ENCODE peak calls at places on chromosomes 3 and 15, in ten cellular contexts. D is CD4-positive, alpha-beta memory T cell; Q is upper lobe of right lung; L is CD8-positive, alpha-beta memory T cell; J is GM23248; O is fibroblast of lung; F is sigmoid colon; K is neuronal stem cell; Z is right cardiac atrium; P is A549. E is an unnamed sample. For H3K4me1, the result is how much of the 10 kb centered on the place peaks cover.

GRCh38 chr3:1955750-1956149 is 142.9 kb upstream of the CNTN4 start:
- DNase-seq in D (no peak), Q (no peak), L (no peak), J (no peak), O (no peak), F (no peak), K (no peak), Z (no peak), P (no peak), E (no peak)

GRCh38 chr3:128310286-128311058 is 156.2 kb downstream of the DNAJB8 start:
- DNase-seq in D (no peak), Q (no peak), L (no peak), J (no peak), O (no peak), F (no peak), K (no peak), Z (no peak), P (no peak), E (no peak)

GRCh38 chr3:71201939-71202338 is 381.6 kb downstream of the FOXP1 start:
- DNase-seq in D (no peak), Q (no peak), L (no peak), J (peak), O (peak), F (peak), K (no peak), Z (peak), P (no peak), E (no peak)

GRCh38 chr3:33678073-33678472 is 40.0 kb downstream of the CLASP2 start:
- DNase-seq in D (no peak), Q (no peak), L (no peak), J (no peak), O (no peak), F (no peak), K (no peak), Z (no peak), P (no peak), E (no peak)

GRCh38 chr3:35393916-35394315 is 245.4 kb upstream of the ARPP21 start:
- DNase-seq in D (no peak), Q (no peak), L (no peak), J (no peak), O (peak), F (no peak), K (no peak), Z (no peak), P (no peak), E (no peak)

GRCh38 chr15:59437777-59438574 is at the start of gene FAM81A:
- DNase-seq in D (peak), Q (peak), L (peak), J (peak), O (peak), F (peak), K (peak), Z (peak), P (peak), E (peak)

GRCh38 chr3:42507252-42507651 is 4.8 kb downstream of the VIPR1 start:
- DNase-seq in D (no peak), Q (peak), L (no peak), J (no peak), O (no peak), F (peak), K (no peak), Z (no peak), P (no peak), E (no peak)

GRCh38 chr15:96893159-96893906 is 562.8 kb downstream of the NR2F2 start:
- DNase-seq in D (no peak), Q (no peak), L (no peak), J (peak), O (peak), F (no peak), K (peak), Z (peak), P (peak), E (peak)

GRCh38 chr3:50364573-50365079 is 5.3 kb upstream of the TMEM115 start:
- DNase-seq in D (no peak), Q (no peak), L (no peak), J (peak), O (no peak), F (peak), K (no peak), Z (peak), P (no peak), E (no peak)

GRCh38 chr15:100298257-100298656 is 43.5 kb downstream of the ADAMTS17 start:
- DNase-seq in D (no peak), Q (no peak), L (no peak), J (no peak), O (no peak), F (no peak), K (no peak), Z (no peak), P (no peak), E (no peak)

GRCh38 chr15:65752151-65752700 is 39.9 kb downstream of the DENND4A start:
- DNase-seq in D (no peak), Q (no peak), L (no peak), J (peak), O (peak), F (no peak), K (no peak), Z (no peak), P (no peak), E (no peak)

GRCh38 chr15:72735111-72735510 is 48.4 kb downstream of the ADPGK start:
- DNase-seq in D (no peak), Q (no peak), L (no peak), J (no peak), O (no peak), F (no peak), K (no peak), Z (no peak), P (no peak), E (no peak)

GRCh38 chr3:72185549-72186484 is 400.9 kb upstream of the PROK2 start:
- DNase-seq in D (no peak), Q (no peak), L (no peak), J (peak), O (peak), F (no peak), K (no peak), Z (no peak), P (peak), E (no peak)

GRCh38 chr3:54342676-54343075 is 220.3 kb downstream of the CACNA2D3 start:
- DNase-seq in D (no peak), Q (no peak), L (no peak), J (no peak), O (no peak), F (no peak), K (no peak), Z (peak), P (no peak), E (no peak)

DNA sequence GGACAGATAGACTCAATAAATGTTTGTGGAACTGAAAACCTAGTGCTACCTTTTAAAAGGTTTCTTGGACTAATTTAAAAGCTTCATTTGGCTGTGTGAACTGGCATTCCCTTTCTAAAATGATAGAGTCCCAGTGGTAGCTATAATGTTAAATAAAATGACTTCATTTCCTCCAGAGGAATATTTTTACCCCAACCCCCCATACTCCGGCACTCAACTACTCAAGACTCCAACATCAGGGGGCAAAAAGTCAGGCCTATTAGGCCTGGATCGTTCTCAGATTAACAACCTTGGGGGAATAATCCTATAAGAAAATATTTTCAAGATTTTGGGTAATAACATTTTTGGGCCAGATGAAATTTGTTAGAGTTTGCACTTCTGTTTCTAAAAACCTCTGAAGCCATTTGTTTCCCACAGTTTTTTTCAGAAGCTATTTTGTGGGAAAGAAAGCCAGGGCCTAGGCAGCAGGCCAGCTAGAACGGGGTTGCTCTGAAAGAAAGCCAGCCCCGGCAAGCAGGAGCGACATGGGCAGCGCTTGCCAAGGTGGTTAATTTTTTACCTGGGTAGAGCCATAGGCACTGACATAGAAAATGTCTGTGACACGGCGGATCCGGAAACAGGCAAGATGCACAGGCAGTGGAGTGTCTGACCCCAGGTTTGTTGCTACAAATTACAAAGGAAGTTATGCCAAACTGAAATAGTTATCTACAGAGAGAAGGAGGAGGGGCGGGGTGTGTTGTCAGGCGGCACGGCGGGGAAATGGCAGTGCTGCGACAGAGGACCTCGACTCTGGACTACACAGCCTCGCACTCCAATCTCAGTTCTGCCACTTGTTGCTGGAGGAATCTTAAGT is 84.6 kb downstream of the MAGI1 start:
- DNase-seq in D (no peak), Q (peak), L (no peak), J (no peak), O (peak), F (no peak), K (no peak), Z (peak), P (peak), E (no peak)
- H3K4me1 ChIP-seq in D (under half), Q (half or more), L (under half), J (under half), O (under half), F (under half), K (under half), Z (under half), P (under half), E (under half)

GRCh38 chr15:55768670-55769185 is 25.8 kb upstream of the PRTG start:
- DNase-seq in D (no peak), Q (no peak), L (no peak), J (no peak), O (no peak), F (no peak), K (peak), Z (no peak), P (no peak), E (no peak)
- H3K4me3 ChIP-seq in D (no peak), Q (no peak), L (no peak), J (no peak), O (no peak), F (no peak), K (no peak), Z (no peak), P (no peak), E (no peak)

DNA sequence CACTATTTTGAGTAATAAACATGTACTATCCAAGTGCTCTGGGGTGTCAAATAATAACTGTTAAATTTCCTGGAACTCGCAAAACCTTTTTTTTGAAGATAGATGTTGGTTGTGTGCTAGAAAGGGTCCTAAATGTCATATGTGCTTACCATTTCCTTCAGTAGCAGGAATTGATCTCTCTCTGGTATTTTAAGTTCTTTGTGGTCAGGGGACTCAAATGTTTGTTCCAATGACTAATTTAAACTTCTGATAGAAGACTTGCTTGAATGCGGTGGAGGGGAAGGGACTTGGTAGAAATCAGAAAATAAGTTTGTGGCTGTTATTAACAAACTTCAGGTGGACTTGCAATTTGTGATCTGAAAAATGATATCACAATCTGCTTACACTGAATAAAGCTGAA is 26.8 kb downstream of the ARIH2 start:
- DNase-seq in D (no peak), Q (no peak), L (no peak), J (no peak), O (no peak), F (no peak), K (no peak), Z (no peak), P (no peak), E (no peak)
- H3K4me1 ChIP-seq in D (under half), Q (under half), L (under half), J (under half), O (under half), F (under half), K (under half), Z (under half), P (under half), E (under half)

GRCh38 chr3:13656584-13657301 is 107.8 kb downstream of the FBLN2 start:
- DNase-seq in D (no peak), Q (no peak), L (no peak), J (no peak), O (no peak), F (no peak), K (no peak), Z (no peak), P (no peak), E (no peak)

GRCh38 chr3:13654330-13655073 is 105.6 kb downstream of the FBLN2 start:
- DNase-seq in D (peak), Q (no peak), L (peak), J (no peak), O (no peak), F (no peak), K (no peak), Z (no peak), P (no peak), E (no peak)

GRCh38 chr3:13657660-13658435 is 108.9 kb downstream of the FBLN2 start:
- DNase-seq in D (peak), Q (peak), L (peak), J (peak), O (no peak), F (no peak), K (no peak), Z (peak), P (peak), E (peak)

GRCh38 chr3:13653631-13654279 is 104.8 kb downstream of the FBLN2 start:
- DNase-seq in D (peak), Q (no peak), L (no peak), J (peak), O (no peak), F (no peak), K (no peak), Z (no peak), P (no peak), E (no peak)

GRCh38 chr3:13655074-13655913 is 106.4 kb downstream of the FBLN2 start:
- DNase-seq in D (peak), Q (peak), L (no peak), J (peak), O (peak), F (no peak), K (peak), Z (peak), P (peak), E (peak)
- H3K4me3 ChIP-seq in D (no peak), Q (peak), L (no peak), J (peak), O (no peak), F (no peak), K (no peak), Z (peak), P (peak), E (no peak)

DNA sequence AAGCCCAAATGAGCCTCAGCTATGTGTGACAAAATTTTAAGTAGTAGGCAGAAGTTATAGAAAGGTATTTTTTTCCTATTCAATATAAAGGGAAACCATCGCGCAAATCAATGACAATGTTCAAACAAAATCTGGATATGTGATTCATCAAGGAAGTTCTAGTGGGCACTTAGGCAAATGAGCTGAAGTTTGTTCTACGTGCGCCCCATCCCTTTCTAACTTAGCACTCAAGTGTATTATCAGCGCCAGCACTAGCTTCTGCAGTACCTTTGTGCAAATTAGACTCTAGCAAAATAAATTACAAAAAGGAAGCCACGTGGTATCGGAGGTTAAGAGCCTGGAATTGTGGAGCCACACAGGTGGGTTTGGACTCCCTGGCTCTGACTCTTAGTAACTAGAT is 91.1 kb downstream of the TBL1XR1 start:
- DNase-seq in D (no peak), Q (no peak), L (no peak), J (no peak), O (no peak), F (no peak), K (no peak), Z (no peak), P (no peak), E (no peak)
- H3K4me1 ChIP-seq in D (half or more), Q (half or more), L (half or more), J (under half), O (under half), F (under half), K (under half), Z (under half), P (half or more), E (under half)

DNA sequence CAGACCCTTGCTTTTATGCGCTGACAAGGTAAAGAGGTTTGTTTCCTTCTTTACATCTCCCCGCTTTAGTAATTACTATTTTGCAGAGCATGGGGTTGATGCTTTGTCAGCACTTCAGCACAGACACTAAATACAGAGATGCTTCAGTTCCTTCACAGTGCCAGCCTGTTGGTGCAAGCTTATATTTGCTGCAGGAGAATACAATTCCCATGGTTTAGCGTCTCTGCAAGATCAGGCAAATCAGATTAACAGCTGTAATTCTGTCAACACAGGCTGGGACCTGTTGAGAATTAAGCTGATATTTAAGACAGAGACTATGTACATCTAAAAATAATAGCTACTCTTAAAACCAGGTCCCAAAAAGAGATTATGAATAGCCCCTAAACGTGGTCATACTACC is 2.9 kb downstream of the FMN1 start:
- DNase-seq in D (no peak), Q (no peak), L (no peak), J (no peak), O (no peak), F (no peak), K (no peak), Z (no peak), P (no peak), E (no peak)
- H3K4me3 ChIP-seq in D (no peak), Q (no peak), L (no peak), J (no peak), O (no peak), F (no peak), K (no peak), Z (no peak), P (no peak), E (no peak)